ENCODE peak calls at places on chromosomes 5 and 9, in ten cellular contexts. R is AG09309; A is posterior cingulate gyrus; D is RCC 7860; C is tibial nerve; Y is RPMI8226; I is GM03348; H is testis; Q is body of pancreas; P is activated T-helper 1 cell treated with anti-CD3 and anti-CD28 coated beads, Interleukin-2, amount 50 U/mL, for 16 hours. S is an unnamed sample.

GRCh38 chr5:81779125-81779934 is 28.4 kb upstream of the SSBP2 start:
- DNase-seq in R (no peak), A (peak), D (no peak), C (peak), Y (peak), I (peak), H (peak), Q (peak), P (no peak), S (no peak)

GRCh38 chr5:154191467-154192261 is 1.1 kb downstream of the GALNT10 start:
- DNase-seq in R (no peak), A (no peak), D (no peak), C (no peak), Y (no peak), I (peak), H (peak), Q (no peak), P (no peak), S (no peak)

GRCh38 chr9:70519912-70520724 is 105.7 kb upstream of the KLF9 start:
- DNase-seq in R (no peak), A (no peak), D (no peak), C (no peak), Y (no peak), I (no peak), H (no peak), Q (no peak), P (no peak), S (no peak)

GRCh38 chr9:16705121-16705604 is 165.3 kb downstream of the BNC2 start:
- DNase-seq in R (peak), A (no peak), D (peak), C (peak), Y (no peak), I (peak), H (peak), Q (peak), P (no peak), S (peak)

GRCh38 chr9:94079236-94079635 is 5.0 kb upstream of the PTPDC1 start:
- DNase-seq in R (no peak), A (no peak), D (no peak), C (no peak), Y (no peak), I (no peak), H (no peak), Q (no peak), P (no peak), S (no peak)

GRCh38 chr5:157541452-157542118 is 34.0 kb downstream of the ADAM19 start:
- DNase-seq in R (no peak), A (no peak), D (no peak), C (no peak), Y (no peak), I (no peak), H (no peak), Q (no peak), P (no peak), S (no peak)

GRCh38 chr5:117982691-117983090 is 1005.7 kb downstream of the DTWD2 start:
- DNase-seq in R (no peak), A (no peak), D (no peak), C (no peak), Y (no peak), I (no peak), H (no peak), Q (no peak), P (no peak), S (no peak)

GRCh38 chr5:84573017-84573712 is 188.5 kb upstream of the EDIL3 start:
- DNase-seq in R (no peak), A (no peak), D (no peak), C (no peak), Y (no peak), I (no peak), H (no peak), Q (no peak), P (no peak), S (no peak)

GRCh38 chr9:126550891-126551351 is 62.8 kb upstream of the LMX1B start:
- DNase-seq in R (no peak), A (no peak), D (no peak), C (no peak), Y (no peak), I (no peak), H (no peak), Q (no peak), P (no peak), S (no peak)

GRCh38 chr5:177492841-177493240 is 4.6 kb downstream of the PDLIM7 start:
- DNase-seq in R (no peak), A (no peak), D (no peak), C (no peak), Y (no peak), I (no peak), H (no peak), Q (no peak), P (no peak), S (no peak)

GRCh38 chr9:116280529-116280928 is 126.9 kb downstream of the PAPPA start:
- DNase-seq in R (no peak), A (no peak), D (no peak), C (no peak), Y (no peak), I (no peak), H (no peak), Q (no peak), P (no peak), S (no peak)

GRCh38 chr9:72263572-72263971 is 101.4 kb downstream of the ZFAND5 start:
- DNase-seq in R (no peak), A (no peak), D (no peak), C (no peak), Y (no peak), I (no peak), H (no peak), Q (no peak), P (no peak), S (no peak)

GRCh38 chr5:80885698-80886000 is 74.5 kb upstream of the RASGRF2 start:
- DNase-seq in R (no peak), A (no peak), D (no peak), C (no peak), Y (no peak), I (peak), H (no peak), Q (no peak), P (no peak), S (no peak)

S was measured in glomerular endothelial cell.